ENCODE peak calls at places on chromosomes 3 and 15, in eight cellular contexts. Q, T, Z, F, D, L, I and J are unnamed samples.

GRCh38 chr3:26579126-26579525 is 43.4 kb upstream of the LRRC3B start:
- DNase-seq in L (no peak), I (no peak), D (no peak), Q (no peak), F (no peak), Z (no peak), T (no peak), J (no peak)

GRCh38 chr15:65550681-65551098 is 20.4 kb downstream of the HACD3 start:
- DNase-seq in Z (no peak), L (no peak), Q (no peak), T (no peak), I (no peak), D (peak; percentile 40), F (no peak), J (no peak)

GRCh38 chr15:82177291-82178010 is 85.1 kb downstream of the EFL1 start:
- DNase-seq in D (no peak), T (no peak), Z (peak; percentile 46), L (no peak), I (no peak), Q (no peak), F (no peak), J (no peak)

GRCh38 chr15:39273805-39274411 is 307.0 kb upstream of the THBS1 start:
- DNase-seq in D (peak; percentile 76), Q (peak; percentile 100), F (no peak), T (no peak), L (no peak), I (no peak), Z (peak; percentile 46), J (peak; percentile 84)

GRCh38 chr15:55530861-55531313 is 22.9 kb upstream of the DNAAF4 start:
- DNase-seq in T (no peak), L (no peak), D (no peak), Z (no peak), F (no peak), Q (peak; percentile 4), I (no peak), J (no peak)

GRCh38 chr15:98745650-98746374 is 97.5 kb downstream of the IGF1R start:
- DNase-seq in Z (no peak), Q (no peak), D (no peak), L (no peak), T (no peak), I (no peak), F (no peak), J (no peak)

GRCh38 chr3:39474126-39474515 is 6.6 kb downstream of the MOBP start:
- DNase-seq in I (no peak), T (no peak), L (no peak), Q (no peak), Z (no peak), F (no peak), D (no peak), J (no peak)

GRCh38 chr3:17158941-17159682 is 274.4 kb downstream of the PLCL2 start:
- DNase-seq in Q (no peak), F (peak; percentile 70), I (no peak), L (no peak), T (no peak), Z (no peak), D (no peak), J (no peak)

GRCh38 chr15:98900382-98900781 is 107.2 kb downstream of the PGPEP1L start:
- DNase-seq in I (no peak), F (no peak), Q (no peak), D (no peak), T (no peak), Z (no peak), L (no peak), J (no peak)

GRCh38 chr15:98653686-98654085 is 5.3 kb downstream of the IGF1R start:
- DNase-seq in D (no peak), Q (no peak), T (no peak), L (no peak), Z (no peak), F (no peak), I (no peak), J (no peak)

GRCh38 chr3:11638669-11639402 is 4.9 kb downstream of the VGLL4 start:
- DNase-seq in T (no peak), Q (no peak), L (no peak), D (peak; percentile 82), I (peak; percentile 59), Z (peak; percentile 64), F (no peak), J (no peak)

GRCh38 chr15:69852482-69853275 is 245.0 kb downstream of the TLE3 start:
- DNase-seq in Q (no peak), T (no peak), Z (no peak), L (no peak), D (no peak), I (no peak), F (no peak), J (no peak)

GRCh38 chr3:114442251-114442650 is 148.4 kb downstream of the TIGIT start:
- DNase-seq in I (no peak), F (no peak), Z (no peak), L (no peak), Q (no peak), D (peak; percentile 48), T (no peak), J (no peak)

GRCh38 chr3:4827767-4828166 is 151.5 kb upstream of the BHLHE40 start:
- DNase-seq in Z (no peak), T (no peak), I (no peak), F (no peak), L (no peak), D (no peak), Q (no peak), J (no peak)

GRCh38 chr3:4830586-4830914 is 148.7 kb upstream of the BHLHE40 start:
- DNase-seq in Q (no peak), F (no peak), Z (no peak), L (no peak), T (no peak), I (no peak), D (no peak), J (no peak)

GRCh38 chr3:4826237-4827100 is 152.8 kb upstream of the BHLHE40 start:
- DNase-seq in D (peak; percentile 49), F (no peak), L (peak; percentile 81), Q (no peak), T (no peak), Z (peak; percentile 26), I (no peak), J (peak; percentile 63)

GRCh38 chr3:4828279-4829030 is 150.8 kb upstream of the BHLHE40 start:
- DNase-seq in F (no peak), Q (no peak), Z (no peak), I (no peak), L (no peak), T (peak; percentile 58), D (no peak), J (no peak)

DNA sequence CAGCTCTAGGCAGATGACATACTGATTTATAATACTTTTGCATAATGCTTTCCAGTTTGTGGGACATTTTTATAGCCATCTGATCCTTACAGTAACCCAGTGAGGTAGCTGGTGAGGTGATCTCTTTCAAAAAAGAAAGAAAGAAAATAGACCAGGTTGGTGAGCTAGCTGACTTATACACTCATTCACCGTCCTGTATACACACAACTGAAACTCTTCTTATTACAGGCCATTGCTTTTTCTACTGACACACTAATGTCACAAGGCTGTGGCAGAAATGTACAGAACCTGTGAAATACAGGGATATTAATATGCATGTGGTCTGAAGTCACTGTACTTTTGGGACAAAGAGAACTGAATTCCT is 150.2 kb upstream of the BHLHE40 start:
- DNase-seq in F (no peak), I (no peak), L (no peak), D (no peak), T (no peak), Q (no peak), Z (no peak), J (no peak)
- TF ChIP-seq POLR2AphosphoS5 in F (no peak), I (no peak), L (no peak), D (no peak), T (no peak), Q (no peak), Z (no peak), J (no peak)

GRCh38 chr15:100715571-100716455 is 113.4 kb downstream of the ASB7 start:
- DNase-seq in D (no peak), L (peak; percentile 19), I (no peak), F (no peak), Z (peak; percentile 17), T (no peak), Q (peak; percentile 94), J (no peak)
- H3K27ac ChIP-seq in D (no peak overlapping the region), L (no peak overlapping the region), I (no peak overlapping the region), F (no peak overlapping the region), Z (peak overlapping the region; percentile 95), T (no peak overlapping the region), Q (no peak overlapping the region), J (no peak overlapping the region)

GRCh38 chr3:42020681-42021307 is 58.9 kb upstream of the ULK4 start:
- DNase-seq in D (peak; percentile 90), L (no peak), F (no peak), Z (no peak), T (no peak), I (no peak), Q (no peak), J (no peak)

GRCh38 chr3:42022355-42022754 is 60.5 kb upstream of the ULK4 start:
- DNase-seq in F (no peak), Q (no peak), T (no peak), Z (no peak), L (no peak), I (no peak), D (no peak), J (no peak)

GRCh38 chr3:42019144-42019952 is 57.4 kb upstream of the ULK4 start:
- DNase-seq in T (no peak), F (peak; percentile 55), Z (no peak), L (peak; percentile 37), Q (peak; percentile 63), D (peak; percentile 39), I (no peak), J (peak; percentile 48)

GRCh38 chr3:42023380-42023779 is 61.5 kb upstream of the ULK4 start:
- DNase-seq in F (no peak), Z (no peak), I (no peak), L (no peak), D (no peak), T (no peak), Q (no peak), J (no peak)

DNA sequence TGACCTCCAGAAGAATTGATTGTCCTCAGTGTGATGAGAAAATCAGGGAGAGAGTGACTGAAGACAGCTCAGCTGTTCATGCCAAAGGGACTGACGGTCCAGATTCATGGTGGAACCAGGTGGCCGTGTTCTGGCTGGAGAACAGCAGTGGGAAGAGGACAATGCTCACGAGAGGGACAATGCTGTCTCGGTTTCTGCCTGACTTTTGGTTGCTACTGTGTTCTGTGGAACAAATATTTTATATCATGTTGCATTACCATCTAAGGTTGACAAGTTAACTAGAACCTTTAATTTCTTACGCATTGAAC is 58.0 kb upstream of the ULK4 start:
- DNase-seq in L (no peak), F (peak; percentile 20), Q (no peak), Z (no peak), D (no peak), T (no peak), I (no peak), J (no peak)
- H3K4me1 ChIP-seq in L (peaks cover 86% of the 10 kb centered on the region), F (peaks cover 63% of the 10 kb centered on the region), Q (peaks cover 96% of the 10 kb centered on the region), Z (no peaks in the 10 kb centered on the region), D (peaks cover 58% of the 10 kb centered on the region), T (peaks cover 19% of the 10 kb centered on the region), I (peaks cover 24% of the 10 kb centered on the region), J (peaks cover 92% of the 10 kb centered on the region)

GRCh38 chr3:74905478-74905877 is 291.0 kb upstream of the CNTN3 start:
- DNase-seq in L (no peak), Q (no peak), D (no peak), I (no peak), Z (no peak), F (no peak), T (no peak), J (no peak)
- TF ChIP-seq POLR2AphosphoS5 in L (no peak), Q (no peak), D (no peak), I (no peak), Z (no peak), F (no peak), T (no peak), J (no peak)

GRCh38 chr15:29864501-29864900 is 42.2 kb upstream of the TJP1 start:
- DNase-seq in F (no peak), T (no peak), Q (no peak), Z (no peak), I (no peak), L (no peak), D (peak; percentile 57), J (no peak)
- H3K27ac ChIP-seq in F (no peak overlapping the region), T (no peak overlapping the region), Q (no peak overlapping the region), Z (no peak overlapping the region), I (no peak overlapping the region), L (no peak overlapping the region), D (no peak overlapping the region), J (no peak overlapping the region)